ENCODE peak calls at places on chromosomes 13 and 19, in eight cellular contexts. H, N, P, U, M, G, A and Q are unnamed samples.
A peak's percentile ranks its signal among the peaks of the same experiment; 100 is the strongest.

GRCh38 chr13:26707122-26708006 is 53.2 kb downstream of the GPR12 start:
- DNase-seq in G (peak; percentile 71), P (no peak), N (peak; percentile 18), H (no peak), U (no peak), M (peak; percentile 24), A (peak; percentile 57), Q (no peak)

GRCh38 chr13:112911883-112912282 is 57.1 kb upstream of the MCF2L start:
- DNase-seq in P (no peak), H (no peak), G (no peak), U (no peak), A (no peak), M (no peak), N (no peak), Q (no peak)

GRCh38 chr13:46359731-46360130 is 27.3 kb downstream of the RUBCNL start:
- DNase-seq in U (no peak), M (no peak), H (no peak), P (no peak), A (no peak), G (no peak), N (no peak), Q (no peak)

GRCh38 chr13:107554355-107554905 is 660.9 kb downstream of the LIG4 start:
- DNase-seq in A (no peak), G (no peak), H (no peak), P (no peak), N (no peak), M (no peak), U (no peak), Q (no peak)

GRCh38 chr13:99977334-99977911 is 4.2 kb upstream of the ZIC2 start:
- DNase-seq in A (no peak), N (no peak), P (no peak), M (no peak), G (no peak), U (no peak), H (no peak), Q (no peak)

GRCh38 chr13:53206455-53206854 is 177.8 kb downstream of the OLFM4 start:
- DNase-seq in H (no peak), P (no peak), A (no peak), N (no peak), G (no peak), M (no peak), U (no peak), Q (no peak)

GRCh38 chr13:98606296-98606695 is 29.4 kb upstream of the STK24 start:
- DNase-seq in H (no peak), N (no peak), A (no peak), G (no peak), P (no peak), U (no peak), M (no peak), Q (no peak)

GRCh38 chr19:33377586-33378475 is 4.3 kb downstream of the CEBPG start:
- DNase-seq in H (no peak), U (no peak), N (no peak), G (no peak), M (no peak), P (no peak), A (no peak), Q (no peak)

GRCh38 chr13:47594833-47595232 is 406.2 kb downstream of the SUCLA2 start:
- DNase-seq in U (no peak), N (no peak), G (no peak), M (no peak), P (no peak), H (no peak), A (peak; percentile 12), Q (no peak)

GRCh38 chr13:84563611-84564010 is 681.3 kb upstream of the SLITRK1 start:
- DNase-seq in H (no peak), N (no peak), M (no peak), P (no peak), A (no peak), U (no peak), G (no peak), Q (peak; percentile 36)

GRCh38 chr13:25170554-25171107 is 1.5 kb downstream of the AMER2 start:
- DNase-seq in G (no peak), A (no peak), M (no peak), U (no peak), H (no peak), P (no peak), N (no peak), Q (no peak)

GRCh38 chr19:8209111-8209964 is at the start of gene CERS4:
- DNase-seq in N (peak; percentile 83), P (peak; percentile 77), A (no peak), U (peak; percentile 86), M (peak; percentile 30), H (peak; percentile 81), G (peak; percentile 17), Q (peak; percentile 89)

GRCh38 chr13:99614465-99614885 is 113.2 kb downstream of the TM9SF2 start:
- DNase-seq in M (no peak), U (no peak), A (peak; percentile 52), P (no peak), H (no peak), N (no peak), G (no peak), Q (peak; percentile 83)

GRCh38 chr13:113044431-113045114 is 61.0 kb upstream of the F7 start:
- DNase-seq in A (no peak), U (peak; percentile 48), M (no peak), N (no peak), H (peak; percentile 63), P (no peak), G (peak; percentile 66), Q (no peak)

GRCh38 chr13:20702945-20703784 is at the start of gene IL17D:
- DNase-seq in P (no peak), N (peak; percentile 42), M (no peak), H (no peak), A (peak; percentile 16), G (no peak), U (no peak), Q (peak; percentile 20)

GRCh38 chr13:29524176-29524575 is 71.3 kb downstream of the SLC7A1 start:
- DNase-seq in N (no peak), G (no peak), P (no peak), U (peak; percentile 73), M (peak; percentile 34), H (no peak), A (no peak), Q (no peak)

GRCh38 chr13:30125422-30126073 is 181.8 kb downstream of the KATNAL1 start:
- DNase-seq in U (no peak), A (peak; percentile 89), M (peak; percentile 59), G (no peak), H (no peak), N (no peak), P (peak; percentile 73), Q (no peak)

GRCh38 chr19:33047422-33047821 is 17.3 kb downstream of the RHPN2 start:
- DNase-seq in P (peak; percentile 70), A (peak; percentile 29), N (no peak), U (no peak), G (no peak), M (no peak), H (no peak), Q (peak; percentile 80)

GRCh38 chr19:11115042-11115441 is 25.8 kb downstream of the LDLR start:
- DNase-seq in G (no peak), H (no peak), A (no peak), U (no peak), P (no peak), N (no peak), M (no peak), Q (no peak)

GRCh38 chr19:38517321-38517720 is 83.8 kb downstream of the RYR1 start:
- DNase-seq in G (no peak), H (no peak), U (peak; percentile 43), P (no peak), A (no peak), M (no peak), N (no peak), Q (no peak)

GRCh38 chr13:95300625-95301134 is 571 bp downstream of the ABCC4 start:
- DNase-seq in H (no peak), N (peak; percentile 60), P (peak; percentile 61), M (peak; percentile 6), A (peak; percentile 70), U (peak; percentile 63), G (no peak), Q (peak; percentile 29)

GRCh38 chr19:30799854-30800755 is 427.9 kb downstream of the ZNF536 start:
- DNase-seq in H (no peak), P (peak; percentile 47), G (no peak), U (no peak), A (peak; percentile 1), M (peak; percentile 47), N (peak; percentile 40), Q (peak; percentile 53)

GRCh38 chr19:51698296-51698695 is 5.2 kb downstream of the SPACA6 start:
- DNase-seq in H (no peak), P (no peak), N (no peak), M (no peak), A (peak; percentile 51), U (no peak), G (no peak), Q (no peak)

GRCh38 chr13:73092831-73093230 is 34.0 kb downstream of the KLF5 start:
- DNase-seq in H (no peak), P (no peak), U (no peak), M (no peak), N (no peak), A (no peak), G (no peak), Q (no peak)

GRCh38 chr13:80239571-80240255 is 101.2 kb downstream of the SPRY2 start:
- DNase-seq in G (no peak), P (no peak), H (no peak), U (no peak), A (no peak), M (no peak), N (no peak), Q (no peak)

GRCh38 chr19:11421607-11422098 is 2.5 kb upstream of the RGL3 start:
- DNase-seq in G (no peak), H (no peak), P (peak; percentile 58), M (no peak), A (peak; percentile 20), N (peak; percentile 59), U (peak; percentile 78), Q (peak; percentile 22)

GRCh38 chr19:50325310-50326100 is 3.7 kb downstream of the KCNC3 start:
- DNase-seq in U (peak; percentile 70), N (peak; percentile 78), P (peak; percentile 71), H (peak; percentile 26), G (peak; percentile 85), A (peak; percentile 15), M (no peak), Q (peak; percentile 85)

GRCh38 chr13:35747594-35747993 is 271.1 kb upstream of the MAB21L1 start:
- DNase-seq in G (no peak), U (no peak), P (no peak), M (no peak), A (no peak), N (no peak), H (no peak), Q (no peak)

GRCh38 chr19:51926784-51927741 is at the start of gene ZNF613:
- DNase-seq in U (peak; percentile 92), M (peak; percentile 83), A (peak; percentile 90), P (peak; percentile 90), N (peak; percentile 80), G (peak; percentile 73), H (peak; percentile 70), Q (peak; percentile 94)

GRCh38 chr13:20773194-20774080 is at the start of gene EEF1AKMT1:
- DNase-seq in G (peak; percentile 71), A (peak; percentile 84), H (peak; percentile 65), U (peak; percentile 97), P (peak; percentile 94), M (peak; percentile 88), N (peak; percentile 96), Q (peak; percentile 95)

GRCh38 chr13:30169442-30169841 is 137.9 kb downstream of the KATNAL1 start:
- DNase-seq in U (no peak), A (no peak), N (no peak), H (no peak), G (no peak), M (no peak), P (no peak), Q (no peak)

GRCh38 chr19:34356875-34357274 is 8.1 kb upstream of the GPI start:
- DNase-seq in N (no peak), H (no peak), G (no peak), P (no peak), M (no peak), A (no peak), U (no peak), Q (no peak)

GRCh38 chr13:27273658-27274425 is 3.2 kb downstream of the RASL11A start:
- DNase-seq in P (no peak), U (peak; percentile 75), A (peak; percentile 46), G (no peak), N (no peak), H (no peak), M (no peak), Q (no peak)

GRCh38 chr13:107375701-107376350 is 807.9 kb upstream of the ARGLU1 start:
- DNase-seq in H (no peak), U (no peak), G (no peak), N (no peak), A (no peak), P (no peak), M (no peak), Q (no peak)